ENCODE peak calls at places on chromosomes 2 and 18, in ten cellular contexts. One of them, this sample, is unnamed.
A peak's percentile ranks its signal among the peaks of the same experiment; 100 is the strongest.

GRCh38 chr2:156343940-156344301 is 11.4 kb upstream of the NR4A2 start:
- DNase-seq in HuH-7: no peak
- DNase-seq in Calu3: no peak
- DNase-seq in fibroblast of gingiva: no peak
- DNase-seq in stimulated activated CD4-positive, alpha-beta T cell treated with anti-CD3 and anti-CD28 coated beads, Interleukin-15, amount 100 ng/mL, for 24 hours: no peak
- DNase-seq in GM23248: peak; percentile 78
- DNase-seq in cardiac fibroblast: no peak
- DNase-seq in AG10803: peak; percentile 68
- DNase-seq in NCI-H1694: no peak
- DNase-seq in activated naive CD8-positive, alpha-beta T cell treated with anti-CD3 and anti-CD28 coated beads, Interleukin-2, amount 50 U/mL, for 24 hours: no peak
- DNase-seq in this sample: no peak

GRCh38 chr2:233117811-233118480 is 57.8 kb downstream of the INPP5D start:
- DNase-seq in HuH-7: no peak
- DNase-seq in Calu3: no peak
- DNase-seq in fibroblast of gingiva: no peak
- DNase-seq in stimulated activated CD4-positive, alpha-beta T cell treated with anti-CD3 and anti-CD28 coated beads, Interleukin-15, amount 100 ng/mL, for 24 hours: no peak
- DNase-seq in GM23248: no peak
- DNase-seq in cardiac fibroblast: no peak
- DNase-seq in AG10803: no peak
- DNase-seq in NCI-H1694: no peak
- DNase-seq in activated naive CD8-positive, alpha-beta T cell treated with anti-CD3 and anti-CD28 coated beads, Interleukin-2, amount 50 U/mL, for 24 hours: no peak
- DNase-seq in this sample: no peak

GRCh38 chr2:209496586-209496982 is 72.7 kb downstream of the MAP2 start:
- DNase-seq in HuH-7: no peak
- DNase-seq in Calu3: no peak
- DNase-seq in fibroblast of gingiva: peak; percentile 68
- DNase-seq in stimulated activated CD4-positive, alpha-beta T cell treated with anti-CD3 and anti-CD28 coated beads, Interleukin-15, amount 100 ng/mL, for 24 hours: no peak
- DNase-seq in GM23248: peak; percentile 55
- DNase-seq in cardiac fibroblast: peak; percentile 80
- DNase-seq in AG10803: peak; percentile 72
- DNase-seq in NCI-H1694: no peak
- DNase-seq in activated naive CD8-positive, alpha-beta T cell treated with anti-CD3 and anti-CD28 coated beads, Interleukin-2, amount 50 U/mL, for 24 hours: no peak
- DNase-seq in this sample: peak; percentile 21

GRCh38 chr2:223970343-223971128 is 13.3 kb downstream of the MRPL44 start:
- DNase-seq in HuH-7: no peak
- DNase-seq in Calu3: peak; percentile 62
- DNase-seq in fibroblast of gingiva: peak; percentile 45
- DNase-seq in stimulated activated CD4-positive, alpha-beta T cell treated with anti-CD3 and anti-CD28 coated beads, Interleukin-15, amount 100 ng/mL, for 24 hours: peak; percentile 65
- DNase-seq in GM23248: peak; percentile 66
- DNase-seq in cardiac fibroblast: peak; percentile 82
- DNase-seq in AG10803: peak; percentile 67
- DNase-seq in NCI-H1694: peak; percentile 63
- DNase-seq in activated naive CD8-positive, alpha-beta T cell treated with anti-CD3 and anti-CD28 coated beads, Interleukin-2, amount 50 U/mL, for 24 hours: peak; percentile 64
- DNase-seq in this sample: peak; percentile 29

GRCh38 chr18:38611036-38611964 is 1045.7 kb upstream of the CELF4 start:
- DNase-seq in HuH-7: no peak
- DNase-seq in Calu3: no peak
- DNase-seq in fibroblast of gingiva: no peak
- DNase-seq in stimulated activated CD4-positive, alpha-beta T cell treated with anti-CD3 and anti-CD28 coated beads, Interleukin-15, amount 100 ng/mL, for 24 hours: peak; percentile 44
- DNase-seq in GM23248: no peak
- DNase-seq in cardiac fibroblast: no peak
- DNase-seq in AG10803: no peak
- DNase-seq in NCI-H1694: no peak
- DNase-seq in activated naive CD8-positive, alpha-beta T cell treated with anti-CD3 and anti-CD28 coated beads, Interleukin-2, amount 50 U/mL, for 24 hours: peak; percentile 15
- DNase-seq in this sample: no peak

GRCh38 chr18:50080932-50081560 is 113.9 kb downstream of the MYO5B start:
- DNase-seq in HuH-7: no peak
- DNase-seq in Calu3: peak; percentile 57
- DNase-seq in fibroblast of gingiva: no peak
- DNase-seq in stimulated activated CD4-positive, alpha-beta T cell treated with anti-CD3 and anti-CD28 coated beads, Interleukin-15, amount 100 ng/mL, for 24 hours: no peak
- DNase-seq in GM23248: no peak
- DNase-seq in cardiac fibroblast: no peak
- DNase-seq in AG10803: no peak
- DNase-seq in NCI-H1694: no peak
- DNase-seq in activated naive CD8-positive, alpha-beta T cell treated with anti-CD3 and anti-CD28 coated beads, Interleukin-2, amount 50 U/mL, for 24 hours: no peak
- DNase-seq in this sample: no peak

GRCh38 chr2:206989306-206989705 is 50.0 kb downstream of the CPO start:
- DNase-seq in HuH-7: peak; percentile 58
- DNase-seq in Calu3: peak; percentile 55
- DNase-seq in fibroblast of gingiva: no peak
- DNase-seq in stimulated activated CD4-positive, alpha-beta T cell treated with anti-CD3 and anti-CD28 coated beads, Interleukin-15, amount 100 ng/mL, for 24 hours: peak; percentile 31
- DNase-seq in GM23248: peak; percentile 37
- DNase-seq in cardiac fibroblast: peak; percentile 32
- DNase-seq in AG10803: no peak
- DNase-seq in NCI-H1694: no peak
- DNase-seq in activated naive CD8-positive, alpha-beta T cell treated with anti-CD3 and anti-CD28 coated beads, Interleukin-2, amount 50 U/mL, for 24 hours: peak; percentile 22
- DNase-seq in this sample: peak; percentile 27

GRCh38 chr2:135043345-135043744 is 3.9 kb downstream of the MAP3K19 start:
- DNase-seq in HuH-7: no peak
- DNase-seq in Calu3: no peak
- DNase-seq in fibroblast of gingiva: no peak
- DNase-seq in stimulated activated CD4-positive, alpha-beta T cell treated with anti-CD3 and anti-CD28 coated beads, Interleukin-15, amount 100 ng/mL, for 24 hours: peak; percentile 56
- DNase-seq in GM23248: peak; percentile 14
- DNase-seq in cardiac fibroblast: peak; percentile 25
- DNase-seq in AG10803: no peak
- DNase-seq in NCI-H1694: no peak
- DNase-seq in activated naive CD8-positive, alpha-beta T cell treated with anti-CD3 and anti-CD28 coated beads, Interleukin-2, amount 50 U/mL, for 24 hours: peak; percentile 45
- DNase-seq in this sample: no peak

GRCh38 chr2:147636238-147636887 is 208.5 kb upstream of the ACVR2A start:
- DNase-seq in HuH-7: no peak
- DNase-seq in Calu3: no peak
- DNase-seq in fibroblast of gingiva: peak; percentile 75
- DNase-seq in stimulated activated CD4-positive, alpha-beta T cell treated with anti-CD3 and anti-CD28 coated beads, Interleukin-15, amount 100 ng/mL, for 24 hours: no peak
- DNase-seq in GM23248: peak; percentile 66
- DNase-seq in cardiac fibroblast: peak; percentile 9
- DNase-seq in AG10803: peak; percentile 89
- DNase-seq in NCI-H1694: no peak
- DNase-seq in activated naive CD8-positive, alpha-beta T cell treated with anti-CD3 and anti-CD28 coated beads, Interleukin-2, amount 50 U/mL, for 24 hours: no peak
- DNase-seq in this sample: peak; percentile 79

GRCh38 chr2:127891806-127892205 is 6.0 kb upstream of the AMMECR1L start:
- DNase-seq in HuH-7: no peak
- DNase-seq in Calu3: no peak
- DNase-seq in fibroblast of gingiva: no peak
- DNase-seq in stimulated activated CD4-positive, alpha-beta T cell treated with anti-CD3 and anti-CD28 coated beads, Interleukin-15, amount 100 ng/mL, for 24 hours: no peak
- DNase-seq in GM23248: no peak
- DNase-seq in cardiac fibroblast: no peak
- DNase-seq in AG10803: peak; percentile 11
- DNase-seq in NCI-H1694: no peak
- DNase-seq in activated naive CD8-positive, alpha-beta T cell treated with anti-CD3 and anti-CD28 coated beads, Interleukin-2, amount 50 U/mL, for 24 hours: no peak
- DNase-seq in this sample: no peak

GRCh38 chr2:218578272-218578877 is 9.7 kb downstream of the CNOT9 start:
- DNase-seq in HuH-7: no peak
- DNase-seq in Calu3: no peak
- DNase-seq in fibroblast of gingiva: no peak
- DNase-seq in stimulated activated CD4-positive, alpha-beta T cell treated with anti-CD3 and anti-CD28 coated beads, Interleukin-15, amount 100 ng/mL, for 24 hours: no peak
- DNase-seq in GM23248: no peak
- DNase-seq in cardiac fibroblast: no peak
- DNase-seq in AG10803: no peak
- DNase-seq in NCI-H1694: no peak
- DNase-seq in activated naive CD8-positive, alpha-beta T cell treated with anti-CD3 and anti-CD28 coated beads, Interleukin-2, amount 50 U/mL, for 24 hours: no peak
- DNase-seq in this sample: no peak

GRCh38 chr2:200077838-200078237 is 122.5 kb downstream of the MAIP1 start:
- DNase-seq in HuH-7: no peak
- DNase-seq in Calu3: no peak
- DNase-seq in fibroblast of gingiva: no peak
- DNase-seq in stimulated activated CD4-positive, alpha-beta T cell treated with anti-CD3 and anti-CD28 coated beads, Interleukin-15, amount 100 ng/mL, for 24 hours: no peak
- DNase-seq in GM23248: no peak
- DNase-seq in cardiac fibroblast: peak; percentile 39
- DNase-seq in AG10803: no peak
- DNase-seq in NCI-H1694: no peak
- DNase-seq in activated naive CD8-positive, alpha-beta T cell treated with anti-CD3 and anti-CD28 coated beads, Interleukin-2, amount 50 U/mL, for 24 hours: no peak
- DNase-seq in this sample: no peak

GRCh38 chr2:98702127-98702802 is 28.7 kb downstream of the MGAT4A start:
- DNase-seq in HuH-7: peak; percentile 92
- DNase-seq in Calu3: no peak
- DNase-seq in fibroblast of gingiva: no peak
- DNase-seq in stimulated activated CD4-positive, alpha-beta T cell treated with anti-CD3 and anti-CD28 coated beads, Interleukin-15, amount 100 ng/mL, for 24 hours: no peak
- DNase-seq in GM23248: no peak
- DNase-seq in cardiac fibroblast: no peak
- DNase-seq in AG10803: no peak
- DNase-seq in NCI-H1694: no peak
- DNase-seq in activated naive CD8-positive, alpha-beta T cell treated with anti-CD3 and anti-CD28 coated beads, Interleukin-2, amount 50 U/mL, for 24 hours: no peak
- DNase-seq in this sample: no peak

GRCh38 chr18:11502368-11502767 is 107.0 kb upstream of the SLC35G4 start:
- DNase-seq in HuH-7: no peak
- DNase-seq in Calu3: no peak
- DNase-seq in fibroblast of gingiva: no peak
- DNase-seq in stimulated activated CD4-positive, alpha-beta T cell treated with anti-CD3 and anti-CD28 coated beads, Interleukin-15, amount 100 ng/mL, for 24 hours: no peak
- DNase-seq in GM23248: peak; percentile 53
- DNase-seq in cardiac fibroblast: no peak
- DNase-seq in AG10803: peak; percentile 59
- DNase-seq in NCI-H1694: no peak
- DNase-seq in activated naive CD8-positive, alpha-beta T cell treated with anti-CD3 and anti-CD28 coated beads, Interleukin-2, amount 50 U/mL, for 24 hours: no peak
- DNase-seq in this sample: peak; percentile 52

GRCh38 chr2:207032490-207032889 is 93.2 kb downstream of the CPO start:
- DNase-seq in HuH-7: no peak
- DNase-seq in Calu3: no peak
- DNase-seq in fibroblast of gingiva: no peak
- DNase-seq in stimulated activated CD4-positive, alpha-beta T cell treated with anti-CD3 and anti-CD28 coated beads, Interleukin-15, amount 100 ng/mL, for 24 hours: no peak
- DNase-seq in GM23248: no peak
- DNase-seq in cardiac fibroblast: no peak
- DNase-seq in AG10803: no peak
- DNase-seq in NCI-H1694: no peak
- DNase-seq in activated naive CD8-positive, alpha-beta T cell treated with anti-CD3 and anti-CD28 coated beads, Interleukin-2, amount 50 U/mL, for 24 hours: no peak
- DNase-seq in this sample: no peak